ENCODE peak calls at places on chromosomes 4 and X, in four cellular contexts. L is tibial artery, U is cardiac muscle cell, K is tibial nerve. P is an unnamed sample.

GRCh38 chr4:33369366-33369899 is 2649.3 kb downstream of the PCDH7 start:
- DNase-seq in L (no peak), U (peak; percentile 68), K (no peak), P (no peak)

GRCh38 chr4:57053508-57053907 is 56.7 kb downstream of the IGFBP7 start:
- DNase-seq in L (no peak), K (no peak), U (peak; percentile 61), P (no peak)

GRCh38 chr4:19508442-19508841 is 743.3 kb upstream of the SLIT2 start:
- DNase-seq in L (no peak), U (no peak), K (no peak), P (no peak)

GRCh38 chr4:13476915-13477314 is 7.2 kb downstream of the RAB28 start:
- DNase-seq in U (peak; percentile 66), L (no peak), K (no peak), P (no peak)

GRCh38 chrX:138034136-138034535 is 468.2 kb downstream of the ZIC3 start:
- DNase-seq in L (no peak), K (no peak), U (no peak), P (no peak)

GRCh38 chr4:96126227-96126626 is 286.3 kb downstream of the PDHA2 start:
- DNase-seq in L (no peak), U (no peak), K (no peak), P (no peak)

GRCh38 chrX:26915064-26915463 is 548.1 kb downstream of the PPP4R3C start:
- DNase-seq in L (no peak), K (no peak), U (no peak), P (no peak)

GRCh38 chr4:120922390-120923200 is at the start of gene PRDM5:
- DNase-seq in K (peak; percentile 20), L (peak; percentile 29), U (peak; percentile 76), P (peak; percentile 15)

GRCh38 chr4:42460043-42460442 is 62.8 kb downstream of the SHISA3 start:
- DNase-seq in L (no peak), U (no peak), K (no peak), P (no peak)

GRCh38 chr4:141352775-141353544 is 132.3 kb downstream of the ZNF330 start:
- DNase-seq in K (no peak), L (no peak), U (peak; percentile 92), P (no peak)

GRCh38 chrX:2497961-2498780 is 2.6 kb downstream of the DHRSX start:
- DNase-seq in K (peak; percentile 20), U (peak; percentile 38), L (no peak), P (no peak)

GRCh38 chr4:42501624-42502401 is 104.5 kb downstream of the SHISA3 start:
- DNase-seq in L (no peak), U (no peak), K (no peak), P (no peak)

GRCh38 chr4:184987493-184988031 is 30.7 kb upstream of the HELT start:
- DNase-seq in U (no peak), K (no peak), L (no peak), P (no peak)

GRCh38 chr4:174018236-174018635 is 265.2 kb downstream of the FBXO8 start:
- DNase-seq in K (no peak), U (no peak), L (no peak), P (no peak)

GRCh38 chr4:157701695-157701994 is 471.2 kb downstream of the GASK1B start:
- DNase-seq in K (no peak), L (no peak), U (no peak), P (no peak)

GRCh38 chr4:74794341-74794801 is at the start of gene BTC:
- DNase-seq in U (peak; percentile 22), K (no peak), L (peak; percentile 23), P (no peak)

GRCh38 chr4:29151584-29151983 is 1568.6 kb upstream of the PCDH7 start:
- DNase-seq in U (no peak), K (no peak), L (no peak), P (no peak)

GRCh38 chr4:98166731-98167041 is 23.4 kb upstream of the STPG2 start:
- DNase-seq in L (no peak), U (no peak), K (no peak), P (no peak)

GRCh38 chr4:18025263-18025662 is 3.7 kb upstream of the LCORL start:
- DNase-seq in U (no peak), K (no peak), L (no peak), P (no peak)

GRCh38 chr4:122783301-122784215 is 43.1 kb upstream of the FGF2 start:
- DNase-seq in U (peak; percentile 94), K (no peak), L (peak; percentile 53), P (no peak)

GRCh38 chr4:106092361-106093040 is 197.2 kb downstream of the NPNT start:
- DNase-seq in L (no peak), K (no peak), U (no peak), P (no peak)

GRCh38 chr4:83335691-83336090 is 1.0 kb upstream of the HPSE start:
- DNase-seq in K (peak; percentile 5), U (peak; percentile 23), L (no peak), P (no peak)

GRCh38 chr4:43251760-43252317 is 359.3 kb downstream of the GRXCR1 start:
- DNase-seq in K (no peak), L (no peak), U (no peak), P (no peak)

GRCh38 chrX:14851526-14851925 is 21.3 kb downstream of the FANCB start:
- DNase-seq in L (no peak), U (no peak), K (no peak), P (no peak)

DNA sequence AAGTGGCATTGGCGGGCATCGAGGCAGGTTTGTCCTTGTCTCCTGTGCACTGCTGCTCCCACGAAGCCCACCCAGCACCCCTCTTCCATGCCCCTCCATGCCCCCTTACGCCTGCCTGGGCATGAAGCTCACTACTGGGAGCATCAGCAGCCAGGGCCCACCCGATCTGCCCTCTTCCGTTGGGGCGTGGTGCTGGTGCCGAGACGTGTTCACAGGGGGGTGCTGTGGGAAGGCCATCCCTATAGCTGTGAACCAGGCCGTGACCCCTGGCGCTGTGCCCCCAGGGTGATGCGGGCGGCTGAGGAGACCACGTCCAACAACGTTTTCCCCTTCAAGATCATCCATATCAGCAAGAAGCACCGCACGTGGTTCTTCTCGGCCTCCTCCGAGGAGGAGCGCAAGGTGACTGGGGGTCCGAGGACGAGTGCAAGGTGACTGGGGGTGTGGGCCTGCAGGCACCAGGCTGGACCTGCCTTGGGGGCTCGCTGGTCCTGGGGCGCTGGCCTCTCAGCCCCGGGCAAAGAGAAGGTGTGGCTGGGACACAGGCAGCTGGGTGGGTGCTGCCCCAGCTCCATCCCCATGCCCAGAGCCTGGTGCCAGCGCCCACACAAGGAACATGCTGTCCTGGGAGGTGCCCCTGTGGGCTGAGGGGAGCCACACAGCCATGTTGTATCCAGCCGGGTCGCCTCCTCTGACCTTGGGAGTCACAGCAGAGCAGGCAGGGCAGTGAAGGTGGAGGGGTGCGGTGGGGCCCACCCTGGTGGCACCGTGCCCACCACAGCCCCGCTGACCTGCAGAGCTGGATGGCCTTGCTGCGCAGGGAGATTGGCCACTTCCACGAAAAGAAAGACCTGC is 19.1 kb upstream of the ADD1 start:
- DNase-seq in L (peak; percentile 15), U (no peak), K (no peak), P (no peak)
- H3K4me1 ChIP-seq in L (peaks cover 16% of the 10 kb centered on the region), U (no peaks in the 10 kb centered on the region), K (peaks cover 31% of the 10 kb centered on the region), P (peaks cover 6% of the 10 kb centered on the region)

GRCh38 chrX:129790146-129790545 is 10.4 kb downstream of the SASH3 start:
- DNase-seq in K (no peak), L (no peak), U (no peak), P (no peak)
- H3K4me3 ChIP-seq in K (no peak overlapping the region), L (no peak overlapping the region), U (no peak overlapping the region), P (no peak overlapping the region)

DNA sequence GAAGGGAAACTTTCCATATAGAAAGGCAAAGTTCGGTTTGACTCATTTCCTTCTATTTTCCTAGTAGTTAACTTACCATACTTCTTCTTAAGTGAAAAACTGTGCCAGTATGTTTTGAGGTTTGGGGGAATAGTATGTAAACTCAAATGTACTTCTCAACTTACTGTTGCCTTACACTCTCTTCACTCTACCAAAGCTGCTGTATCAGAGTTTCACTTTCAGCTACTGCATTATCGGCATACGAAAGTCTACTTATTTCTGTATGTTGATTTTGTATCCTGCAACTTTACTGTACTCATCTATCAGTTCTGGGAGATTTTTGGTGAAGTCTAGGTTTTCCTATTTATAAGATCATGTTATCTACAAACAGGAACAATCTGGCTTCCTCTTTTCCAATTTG is 932.7 kb downstream of the FAT4 start:
- DNase-seq in U (no peak), K (no peak), L (no peak), P (no peak)
- H3K9me3 ChIP-seq in U (no peaks in the 10 kb centered on the region), K (no peaks in the 10 kb centered on the region), L (no peaks in the 10 kb centered on the region), P (no peaks in the 10 kb centered on the region)

GRCh38 chr4:114926508-114926907 is 186.9 kb downstream of the NDST4 start:
- DNase-seq in K (no peak), U (no peak), L (no peak), P (no peak)

GRCh38 chr4:114924311-114924710 is 189.1 kb downstream of the NDST4 start:
- DNase-seq in K (no peak), L (no peak), U (no peak), P (no peak)

GRCh38 chr4:114921191-114921590 is 192.2 kb downstream of the NDST4 start:
- DNase-seq in L (no peak), K (no peak), U (no peak), P (no peak)

GRCh38 chr4:114921790-114922581 is 191.4 kb downstream of the NDST4 start:
- DNase-seq in K (no peak), U (no peak), L (no peak), P (no peak)

GRCh38 chr4:114922582-114922912 is 190.9 kb downstream of the NDST4 start:
- DNase-seq in L (no peak), U (no peak), K (no peak), P (no peak)
- H3K4me1 ChIP-seq in L (no peaks in the 10 kb centered on the region), U (no peaks in the 10 kb centered on the region), K (peaks cover 12% of the 10 kb centered on the region), P (no peaks in the 10 kb centered on the region)

DNA sequence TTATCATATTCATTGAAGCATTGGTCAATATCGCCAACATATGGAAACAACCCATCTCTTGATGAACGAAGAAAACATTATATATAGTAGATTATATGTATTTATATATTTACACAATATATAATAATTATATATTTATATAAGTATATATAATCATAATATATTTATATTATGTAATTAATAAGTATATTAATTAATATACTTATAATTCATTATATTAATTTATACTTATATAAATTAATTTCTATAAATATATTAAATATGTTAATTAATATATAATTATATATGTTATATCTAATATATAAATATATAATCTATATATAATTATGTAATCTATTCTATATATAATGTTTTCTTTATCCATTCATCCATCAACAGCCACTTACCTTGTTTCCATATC is 69.0 kb upstream of the SRD5A3 start:
- DNase-seq in L (no peak), U (no peak), K (no peak), P (no peak)
- H3K4me3 ChIP-seq in L (no peak overlapping the region), U (no peak overlapping the region), K (no peak overlapping the region), P (no peak overlapping the region)

GRCh38 chrX:124113799-124114600 is 152.5 kb downstream of the STAG2 start:
- DNase-seq in U (no peak), K (no peak), L (no peak), P (no peak)
- H3K9me3 ChIP-seq in U (no peaks in the 10 kb centered on the region), K (peaks cover 10% of the 10 kb centered on the region), L (peaks cover 11% of the 10 kb centered on the region), P (no peaks in the 10 kb centered on the region)

DNA sequence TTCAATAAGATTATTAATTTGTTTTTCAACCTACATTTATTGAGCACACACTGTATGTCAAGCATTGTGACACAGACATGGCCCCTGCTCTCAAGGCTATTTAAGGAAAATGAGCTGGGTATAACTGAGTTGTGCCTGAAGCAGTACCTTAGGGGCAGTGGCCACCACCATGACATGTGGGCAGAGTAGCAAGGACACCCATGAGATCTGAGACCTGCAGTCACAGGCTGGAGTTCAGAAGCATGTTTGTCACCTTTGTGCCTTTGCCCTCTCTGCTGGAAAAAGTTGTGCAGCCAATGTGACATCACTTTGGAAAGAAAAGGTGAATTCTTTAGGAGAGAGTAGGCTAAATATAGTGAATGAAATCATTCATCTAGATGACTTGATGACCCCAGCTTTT is 501.3 kb downstream of the BCOR start:
- DNase-seq in K (no peak), L (no peak), U (no peak), P (no peak)
- H3K4me1 ChIP-seq in K (no peaks in the 10 kb centered on the region), L (no peaks in the 10 kb centered on the region), U (no peaks in the 10 kb centered on the region), P (no peaks in the 10 kb centered on the region)